ENCODE peak calls at places on chromosomes 5 and 9, in nine cellular contexts. One of them, this sample, is unnamed.

GRCh38 chr5:5374034-5374715 is 48.3 kb upstream of the ICE1 start:
- DNase-seq in NCI-H2081: no peak
- DNase-seq in GM10248: no peak
- DNase-seq in HT-29: no peak
- DNase-seq in HEK293T: no peak
- DNase-seq in activated naive CD4-positive, alpha-beta T cell treated with Interleukin-2 at 50 U/mL for 16 hours: no peak
- DNase-seq in effector memory CD8-positive, alpha-beta T cell: no peak
- DNase-seq in cardiac fibroblast: peak
- DNase-seq in left ventricle myocardium inferior: no peak
- DNase-seq in this sample: no peak

GRCh38 chr5:167254150-167254549 is 1037.3 kb upstream of the WWC1 start:
- DNase-seq in NCI-H2081: no peak
- DNase-seq in GM10248: no peak
- DNase-seq in HT-29: no peak
- DNase-seq in HEK293T: no peak
- DNase-seq in activated naive CD4-positive, alpha-beta T cell treated with Interleukin-2 at 50 U/mL for 16 hours: no peak
- DNase-seq in effector memory CD8-positive, alpha-beta T cell: no peak
- DNase-seq in cardiac fibroblast: no peak
- DNase-seq in left ventricle myocardium inferior: no peak
- DNase-seq in this sample: no peak

GRCh38 chr5:142689081-142689480 is 3.2 kb upstream of the FGF1 start:
- DNase-seq in NCI-H2081: no peak
- DNase-seq in GM10248: no peak
- DNase-seq in HT-29: no peak
- DNase-seq in HEK293T: no peak
- DNase-seq in activated naive CD4-positive, alpha-beta T cell treated with Interleukin-2 at 50 U/mL for 16 hours: no peak
- DNase-seq in effector memory CD8-positive, alpha-beta T cell: no peak
- DNase-seq in cardiac fibroblast: no peak
- DNase-seq in left ventricle myocardium inferior: no peak
- DNase-seq in this sample: no peak

GRCh38 chr9:71647094-71647591 is 121.2 kb downstream of the CEMIP2 start:
- DNase-seq in NCI-H2081: no peak
- DNase-seq in GM10248: no peak
- DNase-seq in HT-29: peak
- DNase-seq in HEK293T: no peak
- DNase-seq in activated naive CD4-positive, alpha-beta T cell treated with Interleukin-2 at 50 U/mL for 16 hours: no peak
- DNase-seq in effector memory CD8-positive, alpha-beta T cell: peak
- DNase-seq in cardiac fibroblast: peak
- DNase-seq in left ventricle myocardium inferior: peak
- DNase-seq in this sample: no peak

GRCh38 chr5:169161022-169161680 is 139.8 kb downstream of the SLIT3 start:
- DNase-seq in NCI-H2081: no peak
- DNase-seq in GM10248: no peak
- DNase-seq in HT-29: peak
- DNase-seq in HEK293T: peak
- DNase-seq in activated naive CD4-positive, alpha-beta T cell treated with Interleukin-2 at 50 U/mL for 16 hours: no peak
- DNase-seq in effector memory CD8-positive, alpha-beta T cell: no peak
- DNase-seq in cardiac fibroblast: peak
- DNase-seq in left ventricle myocardium inferior: peak
- DNase-seq in this sample: no peak

GRCh38 chr9:105089874-105090273 is 154.6 kb upstream of the SLC44A1 start:
- DNase-seq in NCI-H2081: no peak
- DNase-seq in GM10248: no peak
- DNase-seq in HT-29: no peak
- DNase-seq in HEK293T: no peak
- DNase-seq in activated naive CD4-positive, alpha-beta T cell treated with Interleukin-2 at 50 U/mL for 16 hours: no peak
- DNase-seq in effector memory CD8-positive, alpha-beta T cell: no peak
- DNase-seq in cardiac fibroblast: no peak
- DNase-seq in left ventricle myocardium inferior: no peak
- DNase-seq in this sample: no peak

GRCh38 chr9:7298123-7298522 is 501.5 kb downstream of the DMAC1 start:
- DNase-seq in NCI-H2081: no peak
- DNase-seq in GM10248: peak
- DNase-seq in HT-29: no peak
- DNase-seq in HEK293T: no peak
- DNase-seq in activated naive CD4-positive, alpha-beta T cell treated with Interleukin-2 at 50 U/mL for 16 hours: no peak
- DNase-seq in effector memory CD8-positive, alpha-beta T cell: no peak
- DNase-seq in cardiac fibroblast: no peak
- DNase-seq in left ventricle myocardium inferior: no peak
- DNase-seq in this sample: no peak

GRCh38 chr9:125240649-125240999 is 519 bp downstream of the HSPA5 start:
- DNase-seq in NCI-H2081: no peak
- DNase-seq in GM10248: no peak
- DNase-seq in HT-29: peak
- DNase-seq in HEK293T: peak
- DNase-seq in activated naive CD4-positive, alpha-beta T cell treated with Interleukin-2 at 50 U/mL for 16 hours: peak
- DNase-seq in effector memory CD8-positive, alpha-beta T cell: peak
- DNase-seq in cardiac fibroblast: peak
- DNase-seq in left ventricle myocardium inferior: no peak
- DNase-seq in this sample: no peak

GRCh38 chr9:21252727-21253547 is 13.1 kb upstream of the IFNA14 start:
- DNase-seq in NCI-H2081: peak
- DNase-seq in GM10248: peak
- DNase-seq in HT-29: peak
- DNase-seq in HEK293T: peak
- DNase-seq in activated naive CD4-positive, alpha-beta T cell treated with Interleukin-2 at 50 U/mL for 16 hours: no peak
- DNase-seq in effector memory CD8-positive, alpha-beta T cell: no peak
- DNase-seq in cardiac fibroblast: peak
- DNase-seq in left ventricle myocardium inferior: peak
- DNase-seq in this sample: no peak

GRCh38 chr9:92790542-92791527 is 26.2 kb upstream of the BICD2 start:
- DNase-seq in NCI-H2081: peak
- DNase-seq in GM10248: peak
- DNase-seq in HT-29: peak
- DNase-seq in HEK293T: peak
- DNase-seq in activated naive CD4-positive, alpha-beta T cell treated with Interleukin-2 at 50 U/mL for 16 hours: peak
- DNase-seq in effector memory CD8-positive, alpha-beta T cell: peak
- DNase-seq in cardiac fibroblast: peak
- DNase-seq in left ventricle myocardium inferior: peak
- DNase-seq in this sample: peak

GRCh38 chr5:157280927-157281326 is 15.0 kb downstream of the CYFIP2 start:
- DNase-seq in NCI-H2081: no peak
- DNase-seq in GM10248: no peak
- DNase-seq in HT-29: no peak
- DNase-seq in HEK293T: no peak
- DNase-seq in activated naive CD4-positive, alpha-beta T cell treated with Interleukin-2 at 50 U/mL for 16 hours: no peak
- DNase-seq in effector memory CD8-positive, alpha-beta T cell: no peak
- DNase-seq in cardiac fibroblast: peak
- DNase-seq in left ventricle myocardium inferior: no peak
- DNase-seq in this sample: no peak